ENCODE peak calls at places on chromosome 20, in ten cellular contexts. N, Z, T, K, X, S, G, F, O and E are unnamed samples.

GRCh38 chr20:50346372-50347347 is 156.0 kb downstream of the CEBPB start:
- DNase-seq in N (peak; percentile 77), Z (no peak), T (peak; percentile 85), K (peak; percentile 91), X (peak; percentile 56), S (no peak), G (peak; percentile 73), F (peak; percentile 87), O (peak; percentile 74), E (no peak)

GRCh38 chr20:37379967-37380828 is 34.3 kb downstream of the SRC start:
- DNase-seq in N (no peak), Z (no peak), T (no peak), K (no peak), X (peak; percentile 63), S (no peak), G (peak; percentile 29), F (peak; percentile 43), O (no peak), E (no peak)

GRCh38 chr20:53636725-53637097 is 43.1 kb upstream of the ZNF217 start:
- DNase-seq in N (no peak), Z (no peak), T (no peak), K (no peak), X (no peak), S (no peak), G (no peak), F (no peak), O (no peak), E (no peak)

GRCh38 chr20:52226370-52226769 is 34.8 kb upstream of the ZFP64 start:
- DNase-seq in N (no peak), Z (no peak), T (no peak), K (no peak), X (no peak), S (no peak), G (no peak), F (no peak), O (no peak), E (no peak)

GRCh38 chr20:21105429-21106170 is 558 bp downstream of the LINC00237 start:
- DNase-seq in N (no peak), Z (peak; percentile 36), T (no peak), K (no peak), X (no peak), S (no peak), G (no peak), F (no peak), O (peak; percentile 10), E (no peak)

GRCh38 chr20:59583428-59584277 is 20.7 kb upstream of the PHACTR3 start:
- DNase-seq in N (no peak), Z (no peak), T (peak; percentile 16), K (no peak), X (no peak), S (no peak), G (no peak), F (peak; percentile 92), O (peak; percentile 68), E (no peak)

GRCh38 chr20:4812641-4813075 is 90.9 kb downstream of the PRND start:
- DNase-seq in N (peak; percentile 56), Z (peak; percentile 69), T (no peak), K (no peak), X (no peak), S (no peak), G (no peak), F (no peak), O (no peak), E (no peak)

GRCh38 chr20:43761396-43762340 is 34.9 kb upstream of the GTSF1L start:
- DNase-seq in N (no peak), Z (no peak), T (no peak), K (peak; percentile 31), X (no peak), S (no peak), G (peak; percentile 28), F (no peak), O (no peak), E (no peak)

GRCh38 chr20:45545754-45546453 is 1.3 kb downstream of the EPPIN start:
- DNase-seq in N (no peak), Z (peak; percentile 48), T (no peak), K (peak; percentile 44), X (peak; percentile 42), S (no peak), G (peak; percentile 2), F (no peak), O (no peak), E (no peak)

GRCh38 chr20:6381887-6382286 is 259.1 kb upstream of the FERMT1 start:
- DNase-seq in N (no peak), Z (no peak), T (no peak), K (peak; percentile 55), X (peak; percentile 33), S (no peak), G (peak; percentile 11), F (no peak), O (no peak), E (no peak)

GRCh38 chr20:39108746-39109145 is 146.6 kb downstream of the DHX35 start:
- DNase-seq in N (no peak), Z (no peak), T (no peak), K (peak; percentile 47), X (peak; percentile 40), S (no peak), G (peak; percentile 20), F (no peak), O (no peak), E (no peak)

GRCh38 chr20:34945315-34946077 is 10.1 kb downstream of the GSS start:
- DNase-seq in N (no peak), Z (no peak), T (no peak), K (no peak), X (peak; percentile 49), S (no peak), G (no peak), F (no peak), O (no peak), E (no peak)

GRCh38 chr20:63771046-63771707 is 31.6 kb downstream of the SLC2A4RG start:
- DNase-seq in N (no peak), Z (no peak), T (no peak), K (no peak), X (no peak), S (no peak), G (no peak), F (no peak), O (no peak), E (no peak)

GRCh38 chr20:58839474-58839874 is 11.2 kb downstream of the GNAS-AS1 start:
- DNase-seq in N (peak; percentile 38), Z (peak; percentile 74), T (peak; percentile 33), K (peak; percentile 26), X (no peak), S (peak; percentile 62), G (no peak), F (peak; percentile 47), O (peak; percentile 27), E (peak; percentile 41)

GRCh38 chr20:31472395-31473330 is 2.3 kb downstream of the DEFB124 start:
- DNase-seq in N (no peak), Z (no peak), T (no peak), K (peak; percentile 50), X (no peak), S (no peak), G (no peak), F (no peak), O (no peak), E (no peak)

GRCh38 chr20:63682384-63683139 is 13.9 kb upstream of the TNFRSF6B start:
- DNase-seq in N (no peak), Z (peak; percentile 72), T (peak; percentile 56), K (peak; percentile 98), X (peak; percentile 98), S (no peak), G (peak; percentile 97), F (peak; percentile 62), O (peak; percentile 67), E (no peak)

GRCh38 chr20:21173496-21174025 is 47.7 kb downstream of the KIZ start:
- DNase-seq in N (no peak), Z (no peak), T (no peak), K (peak; percentile 28), X (no peak), S (no peak), G (peak; percentile 30), F (no peak), O (no peak), E (no peak)

GRCh38 chr20:32859961-32860360 is 1.2 kb downstream of the EFCAB8 start:
- DNase-seq in N (no peak), Z (no peak), T (no peak), K (no peak), X (no peak), S (no peak), G (no peak), F (no peak), O (no peak), E (no peak)
- H3K4me3 ChIP-seq in N (no peak overlapping the region), Z (no peak overlapping the region), T (no peak overlapping the region), K (no peak overlapping the region), X (no peak overlapping the region), S (no peak overlapping the region), G (no peak overlapping the region), F (no peak overlapping the region), O (no peak overlapping the region), E (no peak overlapping the region)

GRCh38 chr20:2509794-2510193 is 1.1 kb upstream of the ZNF343 start:
- DNase-seq in N (no peak), Z (no peak), T (no peak), K (no peak), X (no peak), S (no peak), G (no peak), F (no peak), O (no peak), E (no peak)
- H3K4me3 ChIP-seq in N (no peak overlapping the region), Z (peak overlapping the region; percentile 91), T (no peak overlapping the region), K (no peak overlapping the region), X (no peak overlapping the region), S (no peak overlapping the region), G (no peak overlapping the region), F (no peak overlapping the region), O (peak overlapping the region; percentile 85), E (no peak overlapping the region)

GRCh38 chr20:57147185-57147584 is 119.3 kb downstream of the BMP7 start:
- DNase-seq in N (no peak), Z (no peak), T (no peak), K (no peak), X (no peak), S (no peak), G (no peak), F (no peak), O (no peak), E (no peak)
- H3K4me3 ChIP-seq in N (no peak overlapping the region), Z (no peak overlapping the region), T (no peak overlapping the region), K (no peak overlapping the region), X (no peak overlapping the region), S (no peak overlapping the region), G (no peak overlapping the region), F (no peak overlapping the region), O (no peak overlapping the region), E (no peak overlapping the region)

GRCh38 chr20:36065427-36065998 is 89.0 kb upstream of the EPB41L1 start:
- DNase-seq in N (no peak), Z (no peak), T (peak; percentile 8), K (no peak), X (no peak), S (no peak), G (no peak), F (no peak), O (no peak), E (no peak)

GRCh38 chr20:36066777-36067176 is 87.8 kb upstream of the EPB41L1 start:
- DNase-seq in N (no peak), Z (no peak), T (peak; percentile 33), K (no peak), X (no peak), S (no peak), G (no peak), F (no peak), O (no peak), E (no peak)

GRCh38 chr20:36074983-36075382 is 79.6 kb upstream of the EPB41L1 start:
- DNase-seq in N (no peak), Z (no peak), T (no peak), K (peak; percentile 24), X (no peak), S (no peak), G (no peak), F (no peak), O (no peak), E (no peak)

GRCh38 chr20:36071848-36072247 is 82.7 kb upstream of the EPB41L1 start:
- DNase-seq in N (no peak), Z (no peak), T (no peak), K (no peak), X (no peak), S (no peak), G (no peak), F (no peak), O (no peak), E (no peak)

GRCh38 chr20:36070451-36070850 is 84.1 kb upstream of the EPB41L1 start:
- DNase-seq in N (no peak), Z (no peak), T (no peak), K (no peak), X (no peak), S (no peak), G (no peak), F (no peak), O (no peak), E (no peak)
- H3K4me3 ChIP-seq in N (no peak overlapping the region), Z (no peak overlapping the region), T (no peak overlapping the region), K (no peak overlapping the region), X (no peak overlapping the region), S (no peak overlapping the region), G (no peak overlapping the region), F (no peak overlapping the region), O (no peak overlapping the region), E (no peak overlapping the region)